ENCODE peak calls at places on chromosomes 16 and 17, in five cellular contexts. P, N, W, X and C are unnamed samples.

GRCh38 chr16:20334396-20334795 is 7.1 kb upstream of the GP2 start:
- DNase-seq in P (no peak), N (no peak), W (no peak), X (no peak), C (no peak)

GRCh38 chr17:32693135-32693897 is 183.6 kb downstream of the MYO1D start:
- DNase-seq in P (no peak), N (no peak), W (no peak), X (no peak), C (no peak)

GRCh38 chr16:55543470-55543869 is 23.0 kb upstream of the CAPNS2 start:
- DNase-seq in X (peak), W (no peak), P (peak), N (no peak), C (no peak)

GRCh38 chr16:49827806-49828428 is 28.0 kb downstream of the ZNF423 start:
- DNase-seq in X (no peak), N (no peak), P (no peak), W (no peak), C (no peak)

GRCh38 chr17:74798239-74798707 is 22.1 kb upstream of the NAT9 start:
- DNase-seq in P (peak), W (no peak), N (no peak), X (no peak), C (no peak)

GRCh38 chr16:85029413-85029794 is 1.8 kb downstream of the KIAA0513 start:
- DNase-seq in P (peak), W (no peak), X (peak), N (no peak), C (no peak)

GRCh38 chr16:4989391-4990006 is 31.4 kb downstream of the SEC14L5 start:
- DNase-seq in N (no peak), P (no peak), X (peak), W (no peak), C (no peak)

GRCh38 chr17:33531311-33531710 is 238.2 kb upstream of the ASIC2 start:
- DNase-seq in X (no peak), W (no peak), N (no peak), P (no peak), C (no peak)

GRCh38 chr17:66468241-66469087 is 166.1 kb downstream of the PRKCA start:
- DNase-seq in W (no peak), X (peak), N (no peak), P (peak), C (no peak)

GRCh38 chr16:58329147-58329546 is 34.3 kb upstream of the PRSS54 start:
- DNase-seq in X (peak), W (no peak), P (peak), N (no peak), C (no peak)

GRCh38 chr16:23535901-23536300 is 21.2 kb downstream of the EARS2 start:
- DNase-seq in P (peak), W (no peak), N (no peak), X (no peak), C (no peak)

GRCh38 chr16:12293017-12293618 is 316.6 kb downstream of the SNX29 start:
- DNase-seq in X (peak), P (peak), N (no peak), W (no peak), C (no peak)

GRCh38 chr17:6636616-6637457 is 3.7 kb downstream of the KIAA0753 start:
- DNase-seq in X (no peak), N (no peak), P (no peak), W (no peak), C (no peak)

GRCh38 chr16:67666538-67667433 is at the start of the genes C16orf86 and ENKD1:
- DNase-seq in W (peak), N (peak), P (peak), X (peak), C (peak)

GRCh38 chr17:48878920-48879898 is 13.4 kb upstream of the ATP5MC1 start:
- DNase-seq in P (peak), X (peak), N (peak), W (peak), C (peak)

GRCh38 chr16:84176192-84177053 is 10.4 kb downstream of the TAF1C start:
- DNase-seq in W (no peak), P (no peak), N (no peak), X (no peak), C (no peak)

GRCh38 chr16:30728904-30729672 is 19.1 kb upstream of the PHKG2 start:
- DNase-seq in X (no peak), P (no peak), W (no peak), N (no peak), C (no peak)

GRCh38 chr17:74467221-74467951 is 952 bp downstream of the CD300A start:
- DNase-seq in N (no peak), W (no peak), P (no peak), X (no peak), C (peak)

GRCh38 chr16:57409870-57410585 is 5.5 kb downstream of the CCL17 start:
- DNase-seq in X (peak), N (no peak), W (no peak), P (no peak), C (peak)

GRCh38 chr17:74571894-74572293 is 4.6 kb upstream of the CD300H start:
- DNase-seq in P (no peak), N (no peak), W (no peak), X (no peak), C (no peak)

GRCh38 chr17:73969956-73970355 is 233.5 kb upstream of the RPL38 start:
- DNase-seq in N (no peak), X (no peak), P (no peak), W (no peak), C (no peak)

GRCh38 chr17:76054112-76054476 is 18.2 kb downstream of the SRP68 start:
- DNase-seq in W (no peak), N (no peak), P (peak), X (no peak), C (no peak)

GRCh38 chr16:25914357-25914962 is 222.7 kb downstream of the HS3ST4 start:
- DNase-seq in N (no peak), W (no peak), P (no peak), X (peak), C (no peak)
- H3K23ac ChIP-seq in N (no peak), W (no peak), P (no peak), X (no peak), C (no peak)

GRCh38 chr17:7854078-7854777 is 638 bp upstream of the TMEM88 start:
- DNase-seq in N (peak), W (no peak), X (no peak), P (no peak), C (peak)

GRCh38 chr17:7856840-7857723 is at the start of gene NAA38:
- DNase-seq in N (peak), W (peak), P (peak), X (peak), C (peak)

GRCh38 chr17:7856081-7856791 is 1.1 kb downstream of the NAA38 start:
- DNase-seq in P (no peak), N (peak), X (no peak), W (peak), C (peak)

GRCh38 chr17:7854851-7855642 is at the start of gene TMEM88:
- DNase-seq in X (peak), P (no peak), N (peak), W (peak), C (peak)

GRCh38 chr17:7855643-7856080 is 796 bp downstream of the TMEM88 start:
- DNase-seq in N (no peak), P (no peak), X (no peak), W (no peak), C (no peak)
- H3K23ac ChIP-seq in N (no peak), P (peak), X (peak), W (peak), C (no peak)

GRCh38 chr17:40063915-40064531 is 1.3 kb downstream of the THRA start:
- DNase-seq in N (no peak), X (no peak), W (no peak), P (no peak), C (peak)

GRCh38 chr17:40061532-40062038 is 1.2 kb upstream of the THRA start:
- DNase-seq in X (no peak), W (no peak), N (no peak), P (no peak), C (no peak)

GRCh38 chr17:40063034-40063765 is 435 bp downstream of the THRA start:
- DNase-seq in X (peak), N (peak), P (no peak), W (no peak), C (peak)

GRCh38 chr17:40060887-40061480 is 1.8 kb upstream of the THRA start:
- DNase-seq in W (no peak), P (no peak), N (no peak), X (no peak), C (no peak)

GRCh38 chr17:40062347-40063033 is at the start of gene THRA:
- DNase-seq in N (peak), W (no peak), P (peak), X (peak), C (peak)
- H3K23ac ChIP-seq in N (no peak), W (peak), P (peak), X (no peak), C (no peak)

GRCh38 chr17:78381601-78382168 is 3.2 kb downstream of the PGS1 start:
- DNase-seq in N (no peak), W (no peak), P (no peak), X (peak), C (peak)

GRCh38 chr17:78377858-78378224 is 608 bp upstream of the PGS1 start:
- DNase-seq in X (no peak), W (no peak), N (no peak), P (no peak), C (no peak)

GRCh38 chr17:78380370-78380769 is 1.9 kb downstream of the PGS1 start:
- DNase-seq in X (no peak), N (no peak), W (no peak), P (no peak), C (no peak)

GRCh38 chr17:78378225-78379133 is at the start of gene PGS1:
- DNase-seq in W (peak), N (peak), P (peak), X (peak), C (peak)

GRCh38 chr17:78379134-78379497 is 667 bp downstream of the PGS1 start:
- DNase-seq in N (no peak), X (peak), W (no peak), P (peak), C (no peak)
- H3K23ac ChIP-seq in N (no peak), X (no peak), W (peak), P (peak), C (no peak)

GRCh38 chr17:80625627-80626026 is 81.0 kb downstream of the RPTOR start:
- DNase-seq in X (no peak), N (no peak), P (no peak), W (no peak), C (no peak)

GRCh38 chr17:80622170-80622466 is 77.5 kb downstream of the RPTOR start:
- DNase-seq in P (no peak), N (no peak), X (no peak), W (no peak), C (no peak)

GRCh38 chr17:80621335-80622169 is 76.9 kb downstream of the RPTOR start:
- DNase-seq in N (no peak), W (no peak), X (peak), P (no peak), C (no peak)

GRCh38 chr17:80629298-80630028 is 84.8 kb downstream of the RPTOR start:
- DNase-seq in X (no peak), N (no peak), W (no peak), P (no peak), C (no peak)

GRCh38 chr17:80624864-80625263 is 80.2 kb downstream of the RPTOR start:
- DNase-seq in P (no peak), X (no peak), N (no peak), W (no peak), C (no peak)
- H3K23ac ChIP-seq in P (no peak), X (no peak), N (no peak), W (no peak), C (no peak)

GRCh38 chr17:42288985-42289862 is 926 bp downstream of the STAT5A start:
- DNase-seq in N (peak), P (no peak), W (no peak), X (no peak), C (peak)

GRCh38 chr17:42289863-42290165 is 1.5 kb downstream of the STAT5A start:
- DNase-seq in X (no peak), N (no peak), W (no peak), P (no peak), C (no peak)

GRCh38 chr17:42286411-42287295 is 1.6 kb upstream of the STAT5A start:
- DNase-seq in X (no peak), P (no peak), W (no peak), N (no peak), C (peak)

GRCh38 chr17:42287305-42288077 is 807 bp upstream of the STAT5A start:
- DNase-seq in X (no peak), P (no peak), W (no peak), N (no peak), C (peak)

GRCh38 chr17:42288078-42288984 is at the start of gene STAT5A:
- DNase-seq in P (peak), W (no peak), N (peak), X (peak), C (peak)
- H3K23ac ChIP-seq in P (peak), W (peak), N (no peak), X (peak), C (no peak)